ENCODE peak calls at places on chromosome X, in five cellular contexts. M, Y, O, U and F are unnamed samples.

GRCh38 chrX:154719132-154719675 is 31.7 kb downstream of the GAB3 start:
- DNase-seq in M (no peak), Y (peak; percentile 89), O (no peak), U (no peak), F (peak; percentile 90)

GRCh38 chrX:32289356-32289755 is 922.0 kb downstream of the DMD start:
- DNase-seq in M (no peak), Y (no peak), O (no peak), U (no peak), F (no peak)

GRCh38 chrX:94662665-94663064 is 988.7 kb downstream of the FAM133A start:
- DNase-seq in M (no peak), Y (peak; percentile 2), O (peak; percentile 39), U (no peak), F (no peak)

GRCh38 chrX:22746081-22746480 is 253.7 kb upstream of the DDX53 start:
- DNase-seq in M (no peak), Y (no peak), O (no peak), U (no peak), F (no peak)

GRCh38 chrX:120137439-120137838 is 21.0 kb upstream of the RHOXF2 start:
- DNase-seq in M (no peak), Y (no peak), O (no peak), U (no peak), F (no peak)

GRCh38 chrX:24145340-24146186 is 4.0 kb upstream of the ZFX start:
- DNase-seq in M (peak; percentile 27), Y (peak; percentile 50), O (no peak), U (no peak), F (peak; percentile 49)

GRCh38 chrX:23742693-23743622 is at the start of gene ACOT9:
- DNase-seq in M (peak; percentile 74), Y (peak; percentile 94), O (peak; percentile 92), U (peak; percentile 95), F (peak; percentile 95)

GRCh38 chrX:39519566-39520301 is 578.0 kb downstream of the BCOR start:
- DNase-seq in M (no peak), Y (no peak), O (no peak), U (no peak), F (no peak)

GRCh38 chrX:155216940-155217450 is 735 bp downstream of the VBP1 start:
- DNase-seq in M (no peak), Y (no peak), O (peak; percentile 19), U (no peak), F (peak; percentile 11)

GRCh38 chrX:107449490-107450175 is at the start of gene FRMPD3:
- DNase-seq in M (no peak), Y (peak; percentile 1), O (peak; percentile 51), U (no peak), F (no peak)

GRCh38 chrX:23901805-23902204 is 5.9 kb downstream of the APOO start:
- DNase-seq in M (no peak), Y (peak; percentile 80), O (peak; percentile 88), U (no peak), F (peak; percentile 85)

GRCh38 chrX:13826770-13827169 is 9.9 kb upstream of the GPM6B start:
- DNase-seq in M (no peak), Y (no peak), O (no peak), U (no peak), F (no peak)

DNA sequence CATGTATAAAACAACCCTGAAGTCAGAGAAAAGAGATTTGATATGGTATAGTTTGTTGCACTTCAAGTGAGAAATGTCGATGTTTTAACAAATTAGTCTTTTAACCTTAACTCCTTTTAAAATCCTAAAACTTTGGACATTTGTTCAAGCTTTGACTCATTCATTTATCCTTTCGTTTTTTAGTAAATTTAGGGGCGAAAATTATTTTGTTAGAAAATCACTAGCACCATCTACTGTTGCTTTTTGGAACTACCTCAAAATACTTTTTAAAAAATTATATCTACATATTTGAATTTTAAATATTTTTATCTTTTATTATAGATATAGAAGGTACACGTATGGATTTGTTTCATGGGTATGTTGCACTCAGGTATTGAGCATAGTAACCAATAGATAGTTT is 165.1 kb upstream of the POF1B start:
- DNase-seq in M (no peak), Y (no peak), O (no peak), U (no peak), F (peak; percentile 1)
- TF ChIP-seq CTCF in M (peak; percentile 34), Y (peak; percentile 30), O (peak; percentile 58), U (peak; percentile 48), F (peak; percentile 38)

DNA sequence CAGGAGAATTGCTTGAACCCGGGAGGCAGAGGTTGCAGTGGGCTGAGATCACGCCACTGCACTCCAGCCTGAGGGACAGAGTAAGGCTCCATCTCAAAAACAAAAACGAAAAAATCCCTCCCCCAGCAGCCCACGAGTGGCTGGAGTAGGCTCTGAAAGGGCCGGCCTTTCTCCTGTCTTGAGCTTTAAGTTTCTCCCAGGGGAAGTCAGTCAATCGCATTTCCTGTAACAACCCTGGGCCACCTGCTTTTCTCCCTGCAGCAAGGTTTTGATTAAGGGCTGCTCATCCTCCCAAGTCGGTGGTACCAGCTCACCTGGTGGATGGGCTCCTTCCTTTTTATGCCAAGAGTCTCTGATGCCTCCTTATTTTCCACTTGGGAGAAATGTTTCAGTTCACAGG is 2.0 kb upstream of the NYX start:
- DNase-seq in M (no peak), Y (no peak), O (no peak), U (no peak), F (no peak)
- H3K4me3 ChIP-seq in M (no peak overlapping the region), Y (no peak overlapping the region), O (no peak overlapping the region), U (no peak overlapping the region), F (no peak overlapping the region)

GRCh38 chrX:47854474-47854873 is 17.8 kb downstream of the ZNF81 start:
- DNase-seq in M (no peak), Y (peak; percentile 32), O (peak; percentile 45), U (peak; percentile 13), F (peak; percentile 45)
- TF ChIP-seq CTCF in M (peak; percentile 42), Y (peak; percentile 50), O (peak; percentile 56), U (peak; percentile 27), F (peak; percentile 45)

GRCh38 chrX:2542826-2543551 is 42.2 kb upstream of the DHRSX start:
- DNase-seq in M (no peak), Y (no peak), O (no peak), U (no peak), F (no peak)
- H3K4me3 ChIP-seq in M (no peak overlapping the region), Y (no peak overlapping the region), O (no peak overlapping the region), U (no peak overlapping the region), F (no peak overlapping the region)

DNA sequence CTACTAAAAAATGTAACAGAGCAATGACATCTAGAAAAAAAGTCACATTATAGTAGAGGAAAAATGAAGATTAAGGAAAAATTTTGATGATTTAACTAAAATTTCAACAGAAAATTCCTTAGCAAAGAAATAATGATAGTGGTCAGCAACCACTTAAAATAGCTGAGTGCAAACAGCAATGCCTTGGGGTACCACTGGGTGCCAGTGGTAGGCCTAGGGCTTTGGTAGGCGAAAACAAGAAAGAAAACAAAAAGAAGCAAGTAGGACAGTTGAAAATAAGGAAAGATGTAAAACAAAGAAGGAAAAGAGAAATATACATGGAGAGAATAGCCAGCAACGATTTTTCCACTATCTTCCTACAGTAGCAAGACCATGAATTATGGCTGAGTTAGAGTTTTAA is 313.5 kb upstream of the IRS4 start:
- DNase-seq in M (no peak), Y (peak; percentile 2), O (peak; percentile 38), U (no peak), F (no peak)
- TF ChIP-seq CTCF in M (no peak), Y (peak; percentile 37), O (peak; percentile 60), U (no peak), F (no peak)

GRCh38 chrX:56766554-56767412 is 37.7 kb downstream of the NBDY start:
- DNase-seq in M (no peak), Y (no peak), O (no peak), U (no peak), F (peak; percentile 30)
- H3K4me3 ChIP-seq in M (peak overlapping the region; percentile 63), Y (no peak overlapping the region), O (no peak overlapping the region), U (peak overlapping the region; percentile 80), F (peak overlapping the region; percentile 35)

DNA sequence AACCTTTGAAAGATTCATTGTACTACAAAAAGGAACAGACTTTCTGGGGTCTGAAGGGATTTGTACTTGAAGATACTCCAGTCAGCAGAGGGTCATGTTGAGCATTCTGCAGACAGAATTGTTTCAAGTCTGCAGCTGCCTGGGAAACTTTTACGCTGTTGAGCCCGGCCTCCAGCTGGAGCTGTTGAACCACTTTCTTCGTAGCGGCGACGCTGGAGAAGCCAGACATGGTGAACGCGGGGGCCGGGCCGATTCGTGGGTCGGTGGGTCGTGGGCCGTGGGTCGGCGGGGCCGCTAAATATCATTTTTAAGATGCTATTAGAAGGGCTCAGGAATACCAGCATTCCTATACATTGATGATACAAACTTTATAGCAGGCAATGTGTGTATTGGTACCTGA is 12.0 kb upstream of the RTL9 start:
- DNase-seq in M (no peak), Y (peak; percentile 18), O (peak; percentile 20), U (peak; percentile 14), F (no peak)
- TF ChIP-seq CTCF in M (no peak), Y (peak; percentile 18), O (no peak), U (peak; percentile 6), F (no peak)

GRCh38 chrX:148024425-148025148 is 43.5 kb downstream of the FMR1NB start:
- DNase-seq in M (no peak), Y (no peak), O (no peak), U (no peak), F (no peak)
- H3K4me3 ChIP-seq in M (no peak overlapping the region), Y (no peak overlapping the region), O (no peak overlapping the region), U (no peak overlapping the region), F (no peak overlapping the region)